ENCODE peak calls at places on chromosome 17, in four cellular contexts. M is GM12864, W is GM23248, D is mesendoderm. O is an unnamed sample.

GRCh38 chr17:42183741-42184711 is 1.2 kb downstream of the HCRT start:
- DNase-seq in M (no peak), W (peak; percentile 86), D (peak; percentile 85), O (peak; percentile 61)

GRCh38 chr17:69500911-69501429 is 86.5 kb downstream of the MAP2K6 start:
- DNase-seq in M (no peak), W (peak; percentile 14), D (no peak), O (no peak)

GRCh38 chr17:35433075-35433894 is 985 bp upstream of the SLFN12 start:
- DNase-seq in M (peak; percentile 47), W (peak; percentile 98), D (peak; percentile 99), O (peak; percentile 98)

GRCh38 chr17:32807577-32807976 is 69.3 kb downstream of the MYO1D start:
- DNase-seq in M (no peak), W (no peak), D (peak; percentile 25), O (no peak)

GRCh38 chr17:72984145-72984924 is 108.2 kb downstream of the SLC39A11 start:
- DNase-seq in M (no peak), W (peak; percentile 68), D (peak; percentile 80), O (peak; percentile 89)

GRCh38 chr17:57553991-57554825 is 190.9 kb downstream of the CCDC182 start:
- DNase-seq in M (no peak), W (no peak), D (peak; percentile 95), O (peak; percentile 76)

GRCh38 chr17:56926270-56926669 is 12.4 kb upstream of the TRIM25 start:
- DNase-seq in M (no peak), W (no peak), D (no peak), O (no peak)

GRCh38 chr17:58279016-58279671 is 1.6 kb downstream of the MPO start:
- DNase-seq in M (no peak), W (peak; percentile 64), D (no peak), O (peak; percentile 1)

GRCh38 chr17:34358631-34359030 is 2.4 kb downstream of the CCL13 start:
- DNase-seq in M (no peak), W (no peak), D (no peak), O (no peak)

GRCh38 chr17:50196826-50197225 is 4.6 kb downstream of the COL1A1 start:
- DNase-seq in M (no peak), W (peak; percentile 92), D (no peak), O (peak; percentile 56)

GRCh38 chr17:78592991-78593329 is 15.8 kb upstream of the DNAH17 start:
- DNase-seq in M (no peak), W (no peak), D (no peak), O (no peak)

GRCh38 chr17:17929655-17930380 is 42.4 kb downstream of the TOM1L2 start:
- DNase-seq in M (no peak), W (peak; percentile 40), D (no peak), O (no peak)

GRCh38 chr17:3610523-3610922 is 1.3 kb upstream of the TRPV1 start:
- DNase-seq in M (no peak), W (no peak), D (no peak), O (no peak)

GRCh38 chr17:79808763-79809529 is 12.1 kb upstream of the CBX8 start:
- DNase-seq in M (no peak), W (no peak), D (peak; percentile 84), O (no peak)

GRCh38 chr17:55414983-55415382 is 6.7 kb downstream of the MMD start:
- DNase-seq in M (no peak), W (no peak), D (no peak), O (no peak)

GRCh38 chr17:55417411-55418268 is 4.0 kb downstream of the MMD start:
- DNase-seq in M (no peak), W (no peak), D (no peak), O (no peak)

GRCh38 chr17:55413825-55414489 is 7.7 kb downstream of the MMD start:
- DNase-seq in M (no peak), W (no peak), D (no peak), O (no peak)

GRCh38 chr17:55416470-55417052 is 5.1 kb downstream of the MMD start:
- DNase-seq in M (no peak), W (peak; percentile 50), D (no peak), O (no peak)

DNA sequence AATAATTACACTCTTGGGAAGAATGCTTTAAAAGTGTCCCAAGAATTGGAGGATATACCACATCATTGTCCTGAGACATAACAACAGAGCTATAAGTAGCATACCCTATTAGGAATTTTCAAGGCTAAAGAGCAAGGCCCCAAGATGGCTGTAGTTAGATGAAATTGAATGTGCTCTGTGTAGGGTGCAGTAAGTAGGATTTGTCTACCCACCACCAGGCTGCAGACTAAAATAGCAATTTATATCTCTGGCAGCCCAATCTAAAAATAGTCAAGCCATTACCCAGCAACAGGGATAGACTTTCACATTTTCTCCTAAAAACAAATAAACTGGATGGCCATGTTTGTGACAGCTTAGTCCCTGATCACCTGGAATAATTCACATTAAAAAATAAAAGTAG is 5.6 kb downstream of the MMD start:
- DNase-seq in M (no peak), W (no peak), D (no peak), O (no peak)
- H3K4me3 ChIP-seq in M (no peak overlapping the region), W (no peak overlapping the region), D (no peak overlapping the region), O (no peak overlapping the region)

GRCh38 chr17:74290340-74290739 is 16.3 kb downstream of the DNAI2 start:
- DNase-seq in M (no peak), W (no peak), D (no peak), O (no peak)

GRCh38 chr17:74287203-74287602 is 13.2 kb downstream of the DNAI2 start:
- DNase-seq in M (no peak), W (no peak), D (no peak), O (no peak)

GRCh38 chr17:74288785-74289184 is 14.8 kb downstream of the DNAI2 start:
- DNase-seq in M (peak; percentile 36), W (peak; percentile 16), D (no peak), O (no peak)

GRCh38 chr17:74292495-74292894 is 18.5 kb downstream of the DNAI2 start:
- DNase-seq in M (no peak), W (no peak), D (no peak), O (no peak)

DNA sequence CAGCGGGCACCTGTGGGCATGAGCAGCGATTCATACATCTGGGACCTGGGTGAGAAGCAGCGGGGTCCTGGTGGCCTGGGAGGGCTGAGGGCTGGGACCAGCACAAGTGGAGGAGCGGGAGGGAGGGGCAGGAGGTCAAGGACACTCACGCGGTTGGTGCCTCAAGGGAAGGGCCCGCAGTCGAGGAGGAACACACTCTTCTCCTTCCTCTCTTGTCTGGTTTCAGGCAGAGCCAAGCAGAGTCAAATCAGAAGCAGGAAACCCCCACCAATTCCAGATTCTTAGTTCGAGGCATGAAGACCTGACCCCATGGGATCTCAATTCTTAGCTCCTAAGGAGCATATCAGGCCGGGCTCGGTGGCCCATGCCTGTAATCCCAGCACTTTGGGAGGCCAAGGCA is 15.7 kb downstream of the DNAI2 start:
- DNase-seq in M (no peak), W (no peak), D (no peak), O (no peak)
- H3K4me3 ChIP-seq in M (no peak overlapping the region), W (no peak overlapping the region), D (no peak overlapping the region), O (no peak overlapping the region)

DNA sequence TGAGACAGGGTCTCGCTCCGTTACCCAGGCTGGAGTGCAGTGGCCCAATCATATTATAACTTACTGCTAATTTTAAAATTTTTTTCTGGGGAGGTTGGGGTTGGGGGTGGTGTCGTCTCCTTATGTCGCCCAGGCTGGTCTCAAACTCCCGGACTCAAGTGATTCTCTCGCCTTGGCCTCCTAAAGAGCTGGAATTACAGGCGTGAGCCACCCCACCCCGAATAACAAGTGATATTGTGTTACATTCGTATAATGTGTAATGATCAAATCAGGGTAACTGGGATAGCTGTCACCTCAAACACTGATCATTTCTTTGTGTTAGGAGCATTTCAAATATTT is 16.2 kb upstream of the KPNA2 start:
- DNase-seq in M (no peak), W (no peak), D (no peak), O (no peak)
- H3K4me3 ChIP-seq in M (no peak overlapping the region), W (no peak overlapping the region), D (no peak overlapping the region), O (no peak overlapping the region)

DNA sequence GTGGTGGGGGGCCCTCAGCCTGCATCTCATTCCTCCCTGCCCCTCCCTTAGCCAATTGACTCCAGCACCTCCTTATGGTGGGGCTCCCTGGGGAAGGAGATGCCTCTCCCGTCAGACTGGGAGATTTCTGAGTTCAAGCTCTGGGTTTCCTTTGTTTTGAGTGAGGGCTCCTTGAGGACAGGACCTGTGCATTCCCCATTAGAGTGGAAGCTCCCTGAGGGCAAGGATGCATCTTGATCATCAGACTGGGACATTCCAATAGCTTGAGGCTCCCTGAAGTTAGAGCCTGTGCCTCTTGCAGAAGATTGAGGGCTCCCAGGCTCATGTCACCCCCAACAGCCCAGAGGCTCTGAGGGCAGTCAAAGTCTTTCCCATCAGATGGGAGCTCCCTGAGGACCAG is 23.6 kb downstream of the TNS4 start:
- DNase-seq in M (no peak), W (no peak), D (no peak), O (no peak)
- H3K4me3 ChIP-seq in M (no peak overlapping the region), W (no peak overlapping the region), D (no peak overlapping the region), O (no peak overlapping the region)

DNA sequence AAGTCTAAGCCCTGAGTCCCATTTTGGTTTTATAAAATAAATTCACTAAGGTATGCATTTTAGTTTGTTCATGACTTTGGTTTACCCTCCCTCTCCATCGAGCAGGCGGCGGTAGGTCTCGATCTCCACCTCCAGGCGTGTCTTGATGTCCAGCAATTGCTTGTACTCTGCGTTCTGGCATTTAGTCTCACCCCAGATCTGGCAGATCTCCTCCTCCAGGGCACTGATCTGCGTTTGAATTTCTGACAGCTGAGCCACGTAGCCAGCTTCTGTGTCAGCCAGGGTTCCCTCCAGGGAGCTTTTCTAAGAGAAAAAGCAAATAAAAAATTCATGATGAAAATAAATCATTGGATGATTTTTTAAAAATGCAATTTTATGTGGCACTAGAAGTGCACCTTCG is 4.2 kb downstream of the KRT24 start:
- DNase-seq in M (no peak), W (no peak), D (no peak), O (no peak)
- H3K4me3 ChIP-seq in M (no peak overlapping the region), W (no peak overlapping the region), D (no peak overlapping the region), O (no peak overlapping the region)

GRCh38 chr17:59620518-59621259 is 994 bp downstream of the CLTC start:
- DNase-seq in M (peak; percentile 38), W (peak; percentile 68), D (peak; percentile 77), O (peak; percentile 32)

GRCh38 chr17:59620064-59620359 is 317 bp downstream of the CLTC start:
- DNase-seq in M (no peak), W (no peak), D (no peak), O (no peak)

GRCh38 chr17:59619313-59620063 is at the start of gene CLTC:
- DNase-seq in M (peak; percentile 97), W (peak; percentile 99), D (peak; percentile 99), O (peak; percentile 99)

GRCh38 chr17:59617141-59617757 is 2.4 kb upstream of the CLTC start:
- DNase-seq in M (no peak), W (no peak), D (peak; percentile 49), O (no peak)

GRCh38 chr17:59618894-59619312 is 792 bp upstream of the CLTC start:
- DNase-seq in M (no peak), W (no peak), D (no peak), O (no peak)
- H3K4me3 ChIP-seq in M (peak overlapping the region; percentile 68), W (peak overlapping the region; percentile 99), D (peak overlapping the region; percentile 83), O (peak overlapping the region; percentile 95)

GRCh38 chr17:67491009-67491677 is 114.1 kb downstream of the PITPNC1 start:
- DNase-seq in M (no peak), W (peak; percentile 100), D (no peak), O (peak; percentile 99)
- H3K4me3 ChIP-seq in M (no peak overlapping the region), W (peak overlapping the region; percentile 64), D (no peak overlapping the region), O (peak overlapping the region; percentile 10)

GRCh38 chr17:39306028-39306427 is 80.3 kb upstream of the STAC2 start:
- DNase-seq in M (no peak), W (no peak), D (peak; percentile 6), O (no peak)
- H3K4me3 ChIP-seq in M (peak overlapping the region; percentile 15), W (no peak overlapping the region), D (no peak overlapping the region), O (no peak overlapping the region)

O was measured in astrocyte of the spinal cord.